ENCODE peak calls at places on chromosomes 12 and 14, in seven cellular contexts. L is stimulated activated CD4-positive, alpha-beta T cell treated with anti-CD3 and anti-CD28 coated beads, Interleukin-12 subunit alpha, Interleukin-12 subunit beta, amount 100 ng/mL, for 4 hours; V is effector memory CD4-positive, alpha-beta T cell; T is CD4-positive, alpha-beta T cell; G is central memory CD8-positive, alpha-beta T cell; J is glutamatergic neuron; B is activated CD4-positive, alpha-beta memory T cell treated with anti-CD3 and anti-CD28 coated beads for 36 hours. D is an unnamed sample.

GRCh38 chr14:55128386-55129085 is 516 bp upstream of the LGALS3 start:
- DNase-seq in L (no peak), V (no peak), T (no peak), G (no peak), J (no peak), B (no peak), D (no peak)

GRCh38 chr12:109433618-109434017 is 43.5 kb downstream of the KCTD10 start:
- DNase-seq in L (no peak), V (no peak), T (no peak), G (no peak), J (peak; percentile 56), B (peak; percentile 12), D (no peak)

GRCh38 chr12:90043264-90043663 is 334.6 kb upstream of the ATP2B1 start:
- DNase-seq in L (no peak), V (no peak), T (no peak), G (no peak), J (no peak), B (no peak), D (peak; percentile 75)

GRCh38 chr14:24133730-24134129 is 2.3 kb upstream of the PSME1 start:
- DNase-seq in L (no peak), V (no peak), T (no peak), G (no peak), J (no peak), B (no peak), D (no peak)

GRCh38 chr12:47739959-47740358 is 14.7 kb upstream of the ENDOU start:
- DNase-seq in L (no peak), V (no peak), T (no peak), G (no peak), J (no peak), B (no peak), D (no peak)

GRCh38 chr14:93954900-93955891 is 21.2 kb downstream of the ASB2 start:
- DNase-seq in L (no peak), V (peak; percentile 47), T (no peak), G (peak; percentile 34), J (no peak), B (peak; percentile 72), D (no peak)

GRCh38 chr12:119565404-119565803 is 28.2 kb upstream of the TMEM233 start:
- DNase-seq in L (no peak), V (no peak), T (no peak), G (no peak), J (no peak), B (no peak), D (no peak)

GRCh38 chr14:73850940-73851339 is 691 bp upstream of the PTGR2 start:
- DNase-seq in L (no peak), V (no peak), T (no peak), G (no peak), J (no peak), B (no peak), D (no peak)

GRCh38 chr14:43649508-43649907 is 857.6 kb downstream of the FSCB start:
- DNase-seq in L (no peak), V (no peak), T (no peak), G (no peak), J (no peak), B (no peak), D (no peak)

GRCh38 chr14:52553671-52554575 is 1.3 kb downstream of the GPR137C start:
- DNase-seq in L (peak; percentile 74), V (peak; percentile 70), T (peak; percentile 85), G (peak; percentile 67), J (peak; percentile 83), B (peak; percentile 86), D (peak; percentile 78)

GRCh38 chr14:76724827-76725550 is 36.3 kb upstream of the VASH1 start:
- DNase-seq in L (no peak), V (no peak), T (no peak), G (no peak), J (no peak), B (no peak), D (no peak)

GRCh38 chr12:113781415-113782198 is 184.5 kb downstream of the RBM19 start:
- DNase-seq in L (no peak), V (no peak), T (no peak), G (no peak), J (no peak), B (no peak), D (peak; percentile 23)

GRCh38 chr14:89121961-89122675 is 294.9 kb downstream of the FOXN3 start:
- DNase-seq in L (no peak), V (no peak), T (no peak), G (no peak), J (peak; percentile 35), B (no peak), D (no peak)

GRCh38 chr14:68814376-68815287 is 21.8 kb upstream of the ZFP36L1 start:
- DNase-seq in L (no peak), V (peak; percentile 38), T (peak; percentile 62), G (no peak), J (no peak), B (peak; percentile 69), D (peak; percentile 59)

GRCh38 chr14:90168425-90169105 is 87.8 kb upstream of the PSMC1 start:
- DNase-seq in L (no peak), V (no peak), T (no peak), G (no peak), J (no peak), B (no peak), D (peak; percentile 84)

GRCh38 chr14:34325493-34325892 is 136.5 kb downstream of the SPTSSA start:
- DNase-seq in L (no peak), V (no peak), T (no peak), G (no peak), J (no peak), B (no peak), D (no peak)

GRCh38 chr14:36519431-36520321 is at the start of gene NKX2-1:
- DNase-seq in L (no peak), V (no peak), T (no peak), G (no peak), J (peak; percentile 38), B (no peak), D (no peak)

GRCh38 chr14:101590616-101591015 is 29.3 kb downstream of the DIO3 start:
- DNase-seq in L (no peak), V (no peak), T (peak; percentile 22), G (no peak), J (peak; percentile 9), B (no peak), D (no peak)

GRCh38 chr12:40202095-40203059 is 22.4 kb upstream of the LRRK2 start:
- DNase-seq in L (no peak), V (no peak), T (no peak), G (no peak), J (no peak), B (no peak), D (no peak)

GRCh38 chr14:94081386-94081820 is 293 bp downstream of the IFI27L1 start:
- DNase-seq in L (no peak), V (no peak), T (no peak), G (no peak), J (no peak), B (no peak), D (no peak)

GRCh38 chr12:66065623-66066022 is 64.9 kb downstream of the LLPH start:
- DNase-seq in L (no peak), V (no peak), T (no peak), G (no peak), J (no peak), B (no peak), D (peak; percentile 50)

GRCh38 chr12:80120994-80121393 is 21.7 kb downstream of the OTOGL start:
- DNase-seq in L (no peak), V (no peak), T (no peak), G (no peak), J (no peak), B (no peak), D (no peak)

GRCh38 chr14:73785834-73786631 is 65.6 kb upstream of the PTGR2 start:
- DNase-seq in L (peak; percentile 34), V (peak; percentile 52), T (peak; percentile 63), G (peak; percentile 45), J (peak; percentile 49), B (peak; percentile 80), D (peak; percentile 85)

GRCh38 chr12:76698316-76698715 is 65.6 kb upstream of the ZDHHC17 start:
- DNase-seq in L (no peak), V (no peak), T (no peak), G (no peak), J (no peak), B (no peak), D (no peak)

GRCh38 chr14:92676448-92677086 is 71.9 kb downstream of the LGMN start:
- DNase-seq in L (no peak), V (no peak), T (peak; percentile 27), G (no peak), J (no peak), B (no peak), D (no peak)

GRCh38 chr14:44385906-44386305 is 121.2 kb downstream of the FSCB start:
- DNase-seq in L (no peak), V (no peak), T (no peak), G (no peak), J (no peak), B (no peak), D (no peak)

GRCh38 chr12:5944688-5945070 is 380 bp downstream of the ANO2 start:
- DNase-seq in L (no peak), V (no peak), T (no peak), G (no peak), J (no peak), B (no peak), D (no peak)

GRCh38 chr14:86015916-86016315 is 486.0 kb downstream of the FLRT2 start:
- DNase-seq in L (no peak), V (no peak), T (no peak), G (no peak), J (no peak), B (no peak), D (peak; percentile 55)

GRCh38 chr12:131773582-131774221 is 54.5 kb upstream of the MMP17 start:
- DNase-seq in L (no peak), V (no peak), T (no peak), G (no peak), J (no peak), B (peak; percentile 44), D (no peak)

GRCh38 chr12:112097641-112098040 is 10.9 kb downstream of the NAA25 start:
- DNase-seq in L (no peak), V (no peak), T (no peak), G (no peak), J (no peak), B (no peak), D (no peak)

GRCh38 chr12:14418526-14418925 is 53.0 kb downstream of the ATF7IP start:
- DNase-seq in L (no peak), V (no peak), T (no peak), G (no peak), J (no peak), B (no peak), D (peak; percentile 29)

GRCh38 chr12:13121568-13121967 is 18.1 kb upstream of the GSG1 start:
- DNase-seq in L (no peak), V (no peak), T (no peak), G (no peak), J (no peak), B (no peak), D (no peak)

GRCh38 chr12:1429980-1430379 is 164.4 kb downstream of the FBXL14 start:
- DNase-seq in L (no peak), V (no peak), T (no peak), G (no peak), J (no peak), B (no peak), D (peak; percentile 71)

GRCh38 chr12:5478081-5478706 is 46.3 kb downstream of the NTF3 start:
- DNase-seq in L (no peak), V (no peak), T (no peak), G (no peak), J (no peak), B (no peak), D (peak; percentile 14)

GRCh38 chr14:99564256-99564902 is 39.6 kb downstream of the CCDC85C start:
- DNase-seq in L (no peak), V (no peak), T (no peak), G (no peak), J (no peak), B (no peak), D (peak; percentile 72)

GRCh38 chr12:12214201-12214600 is 52.6 kb downstream of the LRP6 start:
- DNase-seq in L (no peak), V (no peak), T (no peak), G (no peak), J (no peak), B (no peak), D (no peak)

GRCh38 chr12:19070341-19070740 is 59.2 kb upstream of the PLEKHA5 start:
- DNase-seq in L (no peak), V (no peak), T (no peak), G (no peak), J (no peak), B (no peak), D (no peak)

GRCh38 chr12:61713121-61713520 is 547.1 kb upstream of the USP15 start:
- DNase-seq in L (no peak), V (no peak), T (no peak), G (no peak), J (no peak), B (no peak), D (no peak)